ENCODE peak calls at places on chromosome 17, in five cellular contexts. H, A, E, D and C are unnamed samples.

GRCh38 chr17:8503807-8504206 is 68.1 kb downstream of the NDEL1 start:
- DNase-seq in E (no peak), H (no peak), D (no peak), A (no peak), C (no peak)

GRCh38 chr17:46866325-46866724 is 14.9 kb downstream of the WNT9B start:
- DNase-seq in E (no peak), A (no peak), H (no peak), D (no peak), C (no peak)

GRCh38 chr17:39670746-39671145 is 2.5 kb downstream of the PNMT start:
- DNase-seq in E (no peak), D (no peak), A (no peak), H (no peak), C (no peak)

GRCh38 chr17:76202516-76202915 is 37.8 kb downstream of the RNF157 start:
- DNase-seq in A (no peak), D (no peak), E (no peak), H (no peak), C (peak; percentile 21)

GRCh38 chr17:41835800-41836549 is at the start of gene NT5C3B:
- DNase-seq in A (peak; percentile 44), E (peak; percentile 6), H (peak; percentile 89), D (peak; percentile 55), C (peak; percentile 72)

GRCh38 chr17:31598921-31599571 is 207.6 kb downstream of the RAB11FIP4 start:
- DNase-seq in A (no peak), E (no peak), D (peak; percentile 27), H (no peak), C (no peak)

GRCh38 chr17:31523862-31524730 is 132.6 kb downstream of the RAB11FIP4 start:
- DNase-seq in A (no peak), E (no peak), D (no peak), H (no peak), C (no peak)

GRCh38 chr17:17711708-17712141 is 30.5 kb downstream of the RAI1 start:
- DNase-seq in D (no peak), E (no peak), A (no peak), H (no peak), C (no peak)

GRCh38 chr17:32943647-32944191 is 15.8 kb downstream of the TMEM98 start:
- DNase-seq in E (no peak), D (no peak), H (no peak), A (no peak), C (no peak)

GRCh38 chr17:61208301-61209098 is 191.1 kb upstream of the TBX2 start:
- DNase-seq in A (no peak), E (no peak), D (no peak), H (no peak), C (no peak)

GRCh38 chr17:44543213-44543904 is 13.9 kb upstream of the FZD2 start:
- DNase-seq in A (no peak), H (peak; percentile 74), E (no peak), D (peak; percentile 95), C (peak; percentile 91)

GRCh38 chr17:15910791-15911190 is 34.1 kb upstream of the ADORA2B start:
- DNase-seq in E (no peak), A (no peak), H (no peak), D (peak; percentile 94), C (peak; percentile 16)

GRCh38 chr17:69179227-69179952 is 37.7 kb upstream of the ABCA6 start:
- DNase-seq in D (no peak), A (no peak), E (no peak), H (no peak), C (peak; percentile 4)

GRCh38 chr17:34527908-34528470 is 51.4 kb upstream of the TMEM132E start:
- DNase-seq in D (no peak), E (no peak), A (no peak), H (no peak), C (no peak)

GRCh38 chr17:28327709-28328108 is 7.6 kb downstream of the IFT20 start:
- DNase-seq in D (peak; percentile 36), H (no peak), E (no peak), A (no peak), C (no peak)

GRCh38 chr17:28394717-28395116 is 11.3 kb downstream of the SLC46A1 start:
- DNase-seq in E (no peak), D (no peak), H (no peak), A (no peak), C (no peak)